ENCODE peak calls at places on chromosome 20, in seven cellular contexts. J, C, B, W, P, S and K are unnamed samples.

GRCh38 chr20:43767686-43768474 is 41.1 kb upstream of the GTSF1L start:
- DNase-seq in P (peak; percentile 60), S (no peak), B (peak; percentile 41), W (no peak), C (peak; percentile 50), J (no peak), K (no peak)

GRCh38 chr20:40636486-40636885 is 52.5 kb downstream of the MAFB start:
- DNase-seq in P (no peak), J (no peak), C (no peak), B (no peak), W (no peak), S (no peak), K (no peak)

GRCh38 chr20:39778847-39779641 is 816.9 kb downstream of the DHX35 start:
- DNase-seq in P (no peak), C (no peak), W (no peak), S (no peak), J (no peak), B (no peak), K (no peak)

GRCh38 chr20:40592891-40593290 is 96.1 kb downstream of the MAFB start:
- DNase-seq in J (no peak), S (no peak), B (no peak), W (no peak), C (no peak), P (no peak), K (no peak)

GRCh38 chr20:45300961-45301360 is 5.7 kb upstream of the RBPJL start:
- DNase-seq in B (peak; percentile 52), J (no peak), W (peak; percentile 42), C (peak; percentile 19), S (no peak), P (peak; percentile 64), K (no peak)

GRCh38 chr20:23308908-23309307 is 41.7 kb upstream of the NXT1 start:
- DNase-seq in B (no peak), S (no peak), C (no peak), W (no peak), P (no peak), J (no peak), K (no peak)

GRCh38 chr20:1935696-1936366 is 40.6 kb downstream of the SIRPA start:
- DNase-seq in S (peak; percentile 69), C (no peak), J (peak; percentile 51), W (no peak), P (no peak), B (no peak), K (peak; percentile 85)

GRCh38 chr20:6029538-6029937 is 24.3 kb downstream of the LRRN4 start:
- DNase-seq in C (no peak), B (no peak), P (no peak), S (no peak), J (no peak), W (no peak), K (no peak)

GRCh38 chr20:4613718-4614620 is 107.7 kb upstream of the PRND start:
- DNase-seq in B (peak; percentile 56), P (peak; percentile 83), J (peak; percentile 75), C (no peak), S (peak; percentile 37), W (peak; percentile 73), K (peak; percentile 63)

GRCh38 chr20:36010081-36010480 is 41.7 kb downstream of the CNBD2 start:
- DNase-seq in J (no peak), P (no peak), C (no peak), W (no peak), B (no peak), S (no peak), K (no peak)

GRCh38 chr20:56716806-56717205 is 87.7 kb downstream of the TFAP2C start:
- DNase-seq in P (no peak), S (no peak), J (no peak), W (no peak), C (no peak), B (no peak), K (no peak)

GRCh38 chr20:14336667-14337066 is 745 bp downstream of the FLRT3 start:
- DNase-seq in S (no peak), J (peak; percentile 24), P (peak; percentile 38), B (no peak), W (no peak), C (peak; percentile 16), K (peak; percentile 23)

GRCh38 chr20:6051505-6051904 is 2.4 kb downstream of the LRRN4 start:
- DNase-seq in J (no peak), W (no peak), C (peak; percentile 73), S (no peak), B (peak; percentile 63), P (peak; percentile 12), K (no peak)

GRCh38 chr20:36808317-36809257 is 35.0 kb upstream of the DSN1 start:
- DNase-seq in S (peak; percentile 36), J (no peak), W (peak; percentile 81), B (peak; percentile 99), P (peak; percentile 56), C (peak; percentile 89), K (no peak)

GRCh38 chr20:3686867-3687321 is 5.1 kb upstream of the ADAM33 start:
- DNase-seq in S (no peak), B (peak; percentile 92), P (no peak), J (no peak), W (no peak), C (peak; percentile 94), K (peak; percentile 13)

GRCh38 chr20:16759161-16759523 is 11.0 kb downstream of the OTOR start:
- DNase-seq in J (no peak), S (no peak), P (no peak), C (no peak), W (no peak), B (no peak), K (no peak)